ENCODE peak calls at places on chromosomes 7 and 10, in nine cellular contexts. E is left cardiac atrium; N is astrocyte; A is NCI-H1092; U is A673; Y is A549; C is foreskin keratinocyte; R is foreskin melanocyte; H is activated naive CD8-positive, alpha-beta T cell treated with anti-CD3 and anti-CD28 coated beads, Interleukin-2, amount 50 U/mL, for 24 hours. B is an unnamed sample.

GRCh38 chr10:132297521-132297920 is 10.2 kb downstream of the STK32C start:
- DNase-seq in E (peak), N (no peak), A (peak), U (no peak), Y (no peak), C (no peak), R (no peak), H (no peak), B (no peak)

GRCh38 chr7:112199035-112199655 is 7.1 kb downstream of the DOCK4 start:
- DNase-seq in E (no peak), N (no peak), A (no peak), U (peak), Y (no peak), C (no peak), R (no peak), H (no peak), B (no peak)

GRCh38 chr10:1199897-1200721 is 143.9 kb downstream of the WDR37 start:
- DNase-seq in E (no peak), N (no peak), A (no peak), U (no peak), Y (no peak), C (no peak), R (peak), H (no peak), B (no peak)

GRCh38 chr7:36620166-36620708 is 104.1 kb downstream of the AOAH start:
- DNase-seq in E (no peak), N (no peak), A (no peak), U (no peak), Y (no peak), C (no peak), R (no peak), H (no peak), B (no peak)

GRCh38 chr7:127831312-127832212 is 179.6 kb downstream of the SND1 start:
- DNase-seq in E (no peak), N (no peak), A (peak), U (no peak), Y (no peak), C (no peak), R (no peak), H (no peak), B (no peak)

GRCh38 chr7:22474645-22475044 is 25.3 kb downstream of the STEAP1B start:
- DNase-seq in E (no peak), N (no peak), A (no peak), U (no peak), Y (no peak), C (no peak), R (no peak), H (no peak), B (no peak)

GRCh38 chr10:114654829-114655575 is 3.1 kb downstream of the ABLIM1 start:
- DNase-seq in E (no peak), N (peak), A (no peak), U (no peak), Y (no peak), C (no peak), R (no peak), H (no peak), B (no peak)

GRCh38 chr10:117217196-117217761 is 20.0 kb downstream of the KCNK18 start:
- DNase-seq in E (no peak), N (no peak), A (no peak), U (peak), Y (peak), C (no peak), R (peak), H (peak), B (no peak)

GRCh38 chr10:102016416-102016815 is 39.6 kb downstream of the ARMH3 start:
- DNase-seq in E (no peak), N (no peak), A (no peak), U (no peak), Y (no peak), C (no peak), R (no peak), H (no peak), B (no peak)

GRCh38 chr7:89958525-89959068 is 195.7 kb upstream of the STEAP1 start:
- DNase-seq in E (no peak), N (no peak), A (no peak), U (no peak), Y (no peak), C (no peak), R (no peak), H (no peak), B (no peak)

GRCh38 chr10:61845196-61845949 is 56.1 kb upstream of the ARID5B start:
- DNase-seq in E (no peak), N (no peak), A (no peak), U (peak), Y (no peak), C (no peak), R (no peak), H (no peak), B (no peak)

GRCh38 chr10:71272122-71272771 is 46.8 kb upstream of the SLC29A3 start:
- DNase-seq in E (no peak), N (peak), A (no peak), U (peak), Y (no peak), C (no peak), R (no peak), H (no peak), B (peak)

GRCh38 chr7:107579546-107579880 is 533 bp upstream of the BCAP29 start:
- DNase-seq in E (no peak), N (no peak), A (no peak), U (no peak), Y (peak), C (no peak), R (no peak), H (no peak), B (no peak)

GRCh38 chr7:158881731-158882130 is 25.4 kb downstream of the DYNC2I1 start:
- DNase-seq in E (no peak), N (no peak), A (no peak), U (no peak), Y (no peak), C (no peak), R (no peak), H (no peak), B (no peak)

GRCh38 chr10:36183056-36183455 is 541.0 kb upstream of the FZD8 start:
- DNase-seq in E (no peak), N (no peak), A (no peak), U (no peak), Y (no peak), C (no peak), R (no peak), H (no peak), B (no peak)

GRCh38 chr7:157760004-157760730 is 423.4 kb downstream of the DNAJB6 start:
- DNase-seq in E (no peak), N (no peak), A (no peak), U (no peak), Y (no peak), C (no peak), R (no peak), H (no peak), B (no peak)

GRCh38 chr7:82382276-82382675 is 61.3 kb downstream of the CACNA2D1 start:
- DNase-seq in E (no peak), N (no peak), A (no peak), U (no peak), Y (no peak), C (no peak), R (no peak), H (no peak), B (no peak)

GRCh38 chr10:96851281-96851680 is 19.2 kb downstream of the LCOR start:
- DNase-seq in E (no peak), N (no peak), A (no peak), U (no peak), Y (no peak), C (no peak), R (no peak), H (no peak), B (no peak)

GRCh38 chr10:126222736-126223511 is 165.4 kb downstream of the ADAM12 start:
- DNase-seq in E (no peak), N (peak), A (no peak), U (no peak), Y (no peak), C (no peak), R (no peak), H (no peak), B (no peak)

GRCh38 chr10:27240891-27241639 is 468 bp upstream of the ACBD5 start:
- DNase-seq in E (peak), N (peak), A (no peak), U (no peak), Y (no peak), C (peak), R (peak), H (peak), B (no peak)

GRCh38 chr7:2958416-2959342 is 85.0 kb downstream of the CARD11 start:
- DNase-seq in E (no peak), N (no peak), A (no peak), U (no peak), Y (no peak), C (no peak), R (no peak), H (no peak), B (no peak)

GRCh38 chr10:95456486-95456885 is 104.7 kb downstream of the SORBS1 start:
- DNase-seq in E (no peak), N (no peak), A (no peak), U (no peak), Y (no peak), C (peak), R (no peak), H (no peak), B (no peak)

GRCh38 chr7:140134039-140134438 is 42.7 kb downstream of the KDM7A start:
- DNase-seq in E (no peak), N (no peak), A (no peak), U (no peak), Y (no peak), C (no peak), R (no peak), H (no peak), B (no peak)

GRCh38 chr10:17084989-17085725 is 44.5 kb downstream of the CUBN start:
- DNase-seq in E (no peak), N (no peak), A (no peak), U (no peak), Y (no peak), C (no peak), R (no peak), H (no peak), B (no peak)

GRCh38 chr7:33873518-33873917 is 31.8 kb upstream of the BMPER start:
- DNase-seq in E (no peak), N (peak), A (no peak), U (no peak), Y (no peak), C (no peak), R (no peak), H (no peak), B (no peak)

GRCh38 chr7:80711521-80711920 is 73.1 kb downstream of the CD36 start:
- DNase-seq in E (no peak), N (peak), A (no peak), U (peak), Y (no peak), C (no peak), R (peak), H (no peak), B (peak)

GRCh38 chr10:35335718-35336083 is 608 bp upstream of the CCNY start:
- DNase-seq in E (peak), N (peak), A (no peak), U (peak), Y (no peak), C (peak), R (no peak), H (peak), B (no peak)